ENCODE peak calls at places on chromosome 2, in nine cellular contexts. K is neural progenitor cell, Y is HL-60, B is fibroblast of lung, C is pancreas, W is body of pancreas, I is heart right ventricle, E is astrocyte, O is mesendoderm. G is an unnamed sample.

GRCh38 chr2:112048887-112049286 is 6.2 kb upstream of the TMEM87B start:
- DNase-seq in K (peak), Y (no peak), B (peak), C (no peak), W (peak), I (no peak), E (peak), O (peak), G (peak)

GRCh38 chr2:21694079-21694478 is 570.3 kb downstream of the TDRD15 start:
- DNase-seq in K (no peak), Y (no peak), B (no peak), C (no peak), W (no peak), I (no peak), E (no peak), O (no peak), G (peak)

GRCh38 chr2:120734930-120735611 is 597 bp upstream of the GLI2 start:
- DNase-seq in K (peak), Y (no peak), B (peak), C (no peak), W (no peak), I (no peak), E (no peak), O (no peak), G (peak)

GRCh38 chr2:178258916-178259315 is 64.6 kb downstream of the OSBPL6 start:
- DNase-seq in K (no peak), Y (no peak), B (no peak), C (no peak), W (no peak), I (no peak), E (peak), O (no peak), G (no peak)

GRCh38 chr2:10289352-10289751 is 13.4 kb upstream of the HPCAL1 start:
- DNase-seq in K (no peak), Y (no peak), B (no peak), C (no peak), W (no peak), I (no peak), E (no peak), O (no peak), G (no peak)

GRCh38 chr2:120442923-120443571 is 97.1 kb downstream of the INHBB start:
- DNase-seq in K (peak), Y (no peak), B (no peak), C (peak), W (peak), I (no peak), E (no peak), O (peak), G (no peak)

GRCh38 chr2:222701709-222702108 is 30.3 kb downstream of the MOGAT1 start:
- DNase-seq in K (no peak), Y (no peak), B (no peak), C (no peak), W (no peak), I (no peak), E (no peak), O (no peak), G (no peak)

GRCh38 chr2:127076924-127077323 is 30.0 kb downstream of the BIN1 start:
- DNase-seq in K (no peak), Y (no peak), B (no peak), C (no peak), W (no peak), I (no peak), E (no peak), O (no peak), G (no peak)

GRCh38 chr2:186497928-186498327 is 11.9 kb downstream of the ZC3H15 start:
- DNase-seq in K (no peak), Y (no peak), B (no peak), C (no peak), W (no peak), I (no peak), E (no peak), O (no peak), G (no peak)

GRCh38 chr2:186498834-186499233 is 12.8 kb downstream of the ZC3H15 start:
- DNase-seq in K (no peak), Y (no peak), B (no peak), C (no peak), W (no peak), I (no peak), E (no peak), O (no peak), G (no peak)

GRCh38 chr2:186496401-186496800 is 10.3 kb downstream of the ZC3H15 start:
- DNase-seq in K (no peak), Y (no peak), B (no peak), C (no peak), W (no peak), I (no peak), E (peak), O (no peak), G (no peak)

DNA sequence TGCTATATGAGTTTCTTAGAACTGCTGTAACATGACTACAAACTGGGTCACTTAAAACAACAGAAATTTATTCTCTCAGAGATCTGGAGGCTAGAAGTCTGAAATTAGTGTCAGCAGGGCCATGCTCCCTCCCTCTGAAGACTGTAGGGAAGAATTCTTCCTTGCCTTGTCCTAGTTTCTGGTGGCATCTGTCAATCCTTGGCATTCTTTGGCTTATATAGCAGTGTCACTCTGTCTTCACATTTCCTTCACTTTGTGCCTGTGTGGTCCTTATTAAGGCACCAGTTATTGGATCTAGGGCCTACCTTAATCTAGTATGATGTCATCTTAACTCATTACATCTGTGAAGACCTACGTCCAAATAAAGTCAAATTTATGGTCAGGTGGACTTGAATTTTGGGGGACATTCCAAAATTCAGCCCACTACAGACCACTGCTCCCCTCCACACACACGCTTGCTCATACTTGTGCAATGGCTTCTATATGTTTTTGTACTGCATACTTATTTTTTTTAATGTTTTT is 7.6 kb downstream of the ZC3H15 start:
- DNase-seq in K (no peak), Y (no peak), B (no peak), C (no peak), W (no peak), I (no peak), E (no peak), O (no peak), G (no peak)
- H3K27ac ChIP-seq in K (no peak), Y (no peak), B (no peak), C (no peak), W (no peak), I (no peak), E (no peak), O (no peak), G (no peak)

DNA sequence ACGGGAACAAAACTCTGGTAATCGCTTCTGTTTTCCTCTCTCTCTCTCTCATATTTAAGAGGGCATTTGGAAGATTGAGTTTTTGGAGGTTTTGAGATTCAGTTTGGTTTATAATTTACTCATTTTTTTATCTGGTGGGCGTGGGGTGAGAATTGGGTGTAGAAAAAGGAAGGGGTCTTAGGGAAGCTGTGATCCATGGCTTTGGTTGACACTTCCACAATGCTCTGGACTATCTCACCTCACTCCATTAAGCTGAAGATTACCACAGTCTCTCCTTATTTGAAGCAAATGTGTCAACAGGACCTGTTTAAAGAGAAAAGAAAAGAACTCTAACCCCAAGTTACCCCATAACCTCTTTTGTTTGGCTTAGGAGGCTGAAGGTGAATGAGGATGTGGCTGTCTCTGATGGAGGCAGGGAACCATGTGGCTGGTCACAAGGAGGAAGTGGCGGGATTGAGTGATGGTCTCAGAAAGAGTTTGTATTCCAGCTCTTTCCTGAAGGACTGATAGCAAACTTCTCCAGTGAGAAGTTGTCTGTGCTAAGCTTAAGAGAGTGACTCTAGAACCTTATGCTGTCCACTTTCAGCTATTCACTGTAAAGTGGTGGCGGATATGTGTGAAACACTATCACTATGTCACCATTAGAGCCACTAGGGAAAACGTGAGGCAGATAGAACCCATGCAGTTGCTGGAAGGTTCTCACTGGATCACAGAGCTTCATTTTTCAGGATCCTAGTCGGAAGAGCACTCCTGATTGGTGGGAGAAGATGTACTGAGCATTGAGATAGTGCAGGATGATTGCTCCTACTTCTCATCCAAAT is 935 bp downstream of the ZNF804A start:
- DNase-seq in K (no peak), Y (peak), B (peak), C (peak), W (no peak), I (no peak), E (peak), O (peak), G (peak)
- H3K27ac ChIP-seq in K (no peak), Y (peak), B (peak), C (peak), W (peak), I (no peak), E (peak), O (no peak), G (no peak)

DNA sequence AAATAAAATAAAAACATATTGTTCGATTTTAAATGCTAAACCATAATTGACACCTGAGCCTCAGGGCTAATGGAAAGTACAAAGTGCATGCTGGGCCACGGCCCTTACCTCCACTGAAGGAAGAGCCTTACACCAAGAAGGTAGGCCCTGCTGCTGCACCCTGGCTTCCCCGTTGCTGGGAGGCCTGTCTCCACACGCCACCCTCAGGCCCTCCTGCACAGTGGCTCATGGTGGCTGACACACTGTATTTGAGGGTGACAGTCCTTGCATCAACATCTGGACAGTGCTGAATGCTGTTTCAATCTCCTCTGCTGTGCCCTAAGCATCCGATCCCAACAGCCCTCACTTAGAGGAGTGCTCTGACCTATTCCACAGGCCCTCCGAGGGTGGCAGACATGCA is 39.3 kb upstream of the EDAR start:
- DNase-seq in K (no peak), Y (no peak), B (no peak), C (no peak), W (no peak), I (no peak), E (no peak), O (no peak), G (no peak)
- H3K27ac ChIP-seq in K (no peak), Y (no peak), B (no peak), C (no peak), W (no peak), I (no peak), E (no peak), O (no peak), G (no peak)

DNA sequence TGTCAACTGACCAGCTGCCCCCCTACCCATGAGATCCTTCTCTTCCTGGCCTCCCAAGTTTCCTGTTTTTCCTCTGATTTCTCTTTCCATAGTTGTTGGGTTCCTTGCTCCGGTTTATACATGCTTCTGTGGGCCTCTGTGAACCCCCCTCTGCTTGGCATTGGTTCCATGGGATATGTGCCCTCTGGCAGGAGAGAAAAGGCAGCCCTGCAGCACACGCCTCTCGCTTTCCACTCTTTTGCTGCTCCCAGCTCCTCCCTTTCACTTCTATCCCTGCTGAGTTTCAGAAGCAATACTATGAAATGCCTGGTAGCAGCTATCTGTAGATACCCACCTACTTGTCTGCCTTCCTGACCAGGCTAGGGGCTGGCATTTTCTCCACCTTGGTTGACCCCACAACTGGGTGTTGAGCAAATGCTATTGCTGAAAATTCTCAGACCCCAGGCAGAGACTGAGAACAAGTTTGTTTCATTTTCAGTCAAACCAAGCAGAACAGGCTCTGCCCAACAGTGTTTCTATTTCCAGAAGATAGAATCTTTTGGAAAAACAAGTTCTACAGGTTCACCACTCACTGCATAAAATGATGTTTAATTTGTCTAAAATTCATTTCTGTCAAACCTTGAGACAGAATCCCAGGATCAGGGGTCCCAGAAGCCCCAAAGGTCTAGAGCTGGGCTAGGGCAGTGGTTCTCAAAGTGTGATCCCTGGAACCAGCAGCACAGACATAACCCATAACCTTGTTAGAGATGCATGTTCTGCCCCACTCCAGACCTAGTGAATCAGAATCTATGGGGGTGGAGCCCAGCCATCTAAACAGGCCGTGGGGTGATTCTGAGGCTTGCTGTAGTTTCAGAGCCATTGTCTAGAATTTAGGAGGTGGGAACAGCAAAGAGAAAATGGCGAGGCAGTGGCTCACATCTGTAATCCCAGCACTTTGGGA is 13.4 kb downstream of the CAPG start:
- DNase-seq in K (no peak), Y (no peak), B (no peak), C (no peak), W (no peak), I (no peak), E (no peak), O (no peak), G (no peak)
- H3K27ac ChIP-seq in K (no peak), Y (no peak), B (no peak), C (peak), W (peak), I (no peak), E (no peak), O (no peak), G (no peak)

GRCh38 chr2:96876036-96876810 is 6.3 kb upstream of the SEMA4C start:
- DNase-seq in K (peak), Y (no peak), B (peak), C (no peak), W (no peak), I (no peak), E (no peak), O (peak), G (no peak)
- H3K27ac ChIP-seq in K (peak), Y (no peak), B (no peak), C (no peak), W (no peak), I (no peak), E (no peak), O (peak), G (no peak)

GRCh38 chr2:1869248-1869647 is 124.9 kb upstream of the PXDN start:
- DNase-seq in K (no peak), Y (no peak), B (no peak), C (no peak), W (no peak), I (no peak), E (no peak), O (no peak), G (no peak)
- H3K27ac ChIP-seq in K (no peak), Y (no peak), B (no peak), C (no peak), W (no peak), I (no peak), E (no peak), O (no peak), G (no peak)

GRCh38 chr2:198664349-198664748 is 793.4 kb downstream of the SATB2 start:
- DNase-seq in K (no peak), Y (no peak), B (peak), C (no peak), W (no peak), I (no peak), E (no peak), O (no peak), G (no peak)

GRCh38 chr2:198657520-198658121 is 800.1 kb downstream of the SATB2 start:
- DNase-seq in K (peak), Y (no peak), B (peak), C (no peak), W (no peak), I (no peak), E (peak), O (peak), G (peak)

GRCh38 chr2:198660491-198660890 is 797.2 kb downstream of the SATB2 start:
- DNase-seq in K (no peak), Y (no peak), B (no peak), C (no peak), W (no peak), I (no peak), E (peak), O (no peak), G (no peak)

GRCh38 chr2:198659471-198659870 is 798.3 kb downstream of the SATB2 start:
- DNase-seq in K (no peak), Y (no peak), B (no peak), C (no peak), W (no peak), I (no peak), E (no peak), O (no peak), G (no peak)

DNA sequence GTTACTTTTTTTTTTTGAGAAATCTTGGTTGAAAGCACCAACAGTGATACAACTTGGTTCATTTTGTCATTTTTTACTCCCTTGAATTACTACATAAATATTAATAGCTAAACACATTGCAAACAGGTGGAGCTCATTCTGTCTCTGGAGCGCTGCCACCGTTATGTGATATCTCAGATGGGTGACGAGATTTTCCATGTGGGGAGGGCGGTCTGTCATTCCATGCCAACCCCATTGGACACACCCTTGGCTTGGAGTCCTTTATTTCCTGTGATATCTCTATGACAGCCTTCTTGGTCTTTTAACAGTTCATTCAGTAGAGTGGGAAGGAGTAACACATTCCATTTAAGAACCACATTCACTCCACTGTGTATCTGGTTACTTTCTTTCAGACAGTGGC is 794.8 kb downstream of the SATB2 start:
- DNase-seq in K (no peak), Y (no peak), B (no peak), C (no peak), W (no peak), I (no peak), E (no peak), O (no peak), G (no peak)
- H3K27ac ChIP-seq in K (no peak), Y (no peak), B (no peak), C (no peak), W (no peak), I (no peak), E (no peak), O (no peak), G (no peak)

GRCh38 chr2:45285791-45286390 is 276.6 kb upstream of the SIX2 start:
- DNase-seq in K (no peak), Y (no peak), B (no peak), C (no peak), W (no peak), I (no peak), E (no peak), O (no peak), G (no peak)
- H3K27ac ChIP-seq in K (no peak), Y (no peak), B (no peak), C (no peak), W (no peak), I (no peak), E (no peak), O (no peak), G (no peak)